ENCODE peak calls at places on chromosomes 11 and 22, in seven cellular contexts. One of them, this sample, is unnamed. For H4K20me1 and H3K9me3, the result is how much of the 10 kb centered on the place peaks cover.

GRCh38 chr22:30288414-30289125 is 735 bp downstream of the CASTOR1 start:
- DNase-seq in astrocyte: no peak
- DNase-seq in MM.1S: no peak
- DNase-seq in PC-9: no peak
- DNase-seq in mammary epithelial cell: no peak
- DNase-seq in neural progenitor cell: peak
- DNase-seq in HCT116: no peak
- DNase-seq in this sample: no peak

GRCh38 chr22:31199187-31199586 is 12.9 kb upstream of the LIMK2 start:
- DNase-seq in PC-9: no peak
- DNase-seq in MM.1S: no peak
- DNase-seq in HCT116: no peak
- DNase-seq in astrocyte: no peak
- DNase-seq in neural progenitor cell: no peak
- DNase-seq in mammary epithelial cell: no peak
- DNase-seq in this sample: no peak

GRCh38 chr11:65643971-65644370 is 6.1 kb downstream of the SIPA1 start:
- DNase-seq in MM.1S: no peak
- DNase-seq in PC-9: peak
- DNase-seq in mammary epithelial cell: peak
- DNase-seq in HCT116: no peak
- DNase-seq in neural progenitor cell: no peak
- DNase-seq in astrocyte: no peak
- DNase-seq in this sample: no peak

GRCh38 chr11:72705442-72706365 is 31.5 kb upstream of the PDE2A start:
- DNase-seq in PC-9: no peak
- DNase-seq in astrocyte: no peak
- DNase-seq in HCT116: no peak
- DNase-seq in MM.1S: no peak
- DNase-seq in neural progenitor cell: peak
- DNase-seq in mammary epithelial cell: no peak
- DNase-seq in this sample: no peak

GRCh38 chr11:65425971-65426838 is 3.6 kb downstream of the NEAT1 start:
- DNase-seq in PC-9: peak
- DNase-seq in HCT116: peak
- DNase-seq in neural progenitor cell: no peak
- DNase-seq in astrocyte: peak
- DNase-seq in MM.1S: peak
- DNase-seq in mammary epithelial cell: peak
- DNase-seq in this sample: peak

GRCh38 chr11:113119074-113119473 is 157.9 kb downstream of the NCAM1 start:
- DNase-seq in mammary epithelial cell: no peak
- DNase-seq in neural progenitor cell: no peak
- DNase-seq in astrocyte: no peak
- DNase-seq in HCT116: no peak
- DNase-seq in PC-9: no peak
- DNase-seq in MM.1S: no peak
- DNase-seq in this sample: peak

GRCh38 chr11:117072517-117073218 is 25.6 kb downstream of the SIK3 start:
- DNase-seq in astrocyte: peak
- DNase-seq in MM.1S: no peak
- DNase-seq in mammary epithelial cell: peak
- DNase-seq in HCT116: peak
- DNase-seq in PC-9: peak
- DNase-seq in neural progenitor cell: no peak
- DNase-seq in this sample: peak

GRCh38 chr11:124150684-124151083 is 32.5 kb upstream of the OR10D3 start:
- DNase-seq in neural progenitor cell: no peak
- DNase-seq in PC-9: no peak
- DNase-seq in astrocyte: no peak
- DNase-seq in HCT116: no peak
- DNase-seq in MM.1S: no peak
- DNase-seq in mammary epithelial cell: no peak
- DNase-seq in this sample: no peak

GRCh38 chr11:70415176-70415575 is 16.8 kb downstream of the CTTN start:
- DNase-seq in astrocyte: peak
- DNase-seq in neural progenitor cell: no peak
- DNase-seq in MM.1S: no peak
- DNase-seq in mammary epithelial cell: peak
- DNase-seq in HCT116: no peak
- DNase-seq in PC-9: no peak
- DNase-seq in this sample: peak

GRCh38 chr11:35276396-35276795 is 137.4 kb downstream of the CD44 start:
- DNase-seq in astrocyte: no peak
- DNase-seq in neural progenitor cell: no peak
- DNase-seq in MM.1S: peak
- DNase-seq in mammary epithelial cell: peak
- DNase-seq in PC-9: peak
- DNase-seq in HCT116: no peak
- DNase-seq in this sample: peak

GRCh38 chr22:46937185-46937584 is 174.7 kb downstream of the TBC1D22A start:
- DNase-seq in PC-9: no peak
- DNase-seq in astrocyte: no peak
- DNase-seq in neural progenitor cell: no peak
- DNase-seq in MM.1S: no peak
- DNase-seq in mammary epithelial cell: no peak
- DNase-seq in HCT116: no peak
- DNase-seq in this sample: no peak
- H4K20me1 ChIP-seq in PC-9: under half
- H4K20me1 ChIP-seq in astrocyte: under half
- H4K20me1 ChIP-seq in neural progenitor cell: under half
- H4K20me1 ChIP-seq in MM.1S: under half
- H4K20me1 ChIP-seq in mammary epithelial cell: under half
- H4K20me1 ChIP-seq in HCT116: under half
- H4K20me1 ChIP-seq in this sample: under half

DNA sequence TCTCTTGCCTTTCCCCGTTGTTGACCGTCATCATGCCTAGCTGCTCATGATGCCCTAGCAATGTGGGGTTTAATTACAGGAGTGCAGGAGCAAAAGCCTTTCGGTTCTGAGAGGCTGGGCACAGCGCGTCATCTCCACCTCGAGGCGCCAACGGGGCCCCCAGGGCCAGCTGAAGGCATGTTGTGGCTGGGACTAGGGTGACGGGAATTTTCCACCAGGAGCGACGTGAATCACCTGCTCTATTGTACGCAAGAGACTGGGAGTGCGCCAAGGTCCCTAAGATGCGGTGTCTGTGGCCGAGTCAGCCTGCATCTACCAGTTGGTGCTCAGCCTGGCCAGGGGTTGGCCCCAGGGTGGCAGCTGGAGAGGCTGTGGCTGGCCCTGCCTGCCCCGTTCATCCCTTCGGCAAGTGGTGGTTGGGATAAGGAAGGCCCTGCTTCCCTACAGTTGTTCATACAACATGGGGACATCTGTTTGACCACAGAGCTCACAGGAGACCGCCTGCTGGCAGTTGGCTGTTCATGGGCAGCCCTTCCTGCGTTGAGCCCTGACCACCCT is 1175.6 kb downstream of the BRD1 start:
- DNase-seq in MM.1S: no peak
- DNase-seq in mammary epithelial cell: no peak
- DNase-seq in neural progenitor cell: no peak
- DNase-seq in HCT116: no peak
- DNase-seq in PC-9: no peak
- DNase-seq in astrocyte: peak
- DNase-seq in this sample: no peak
- H3K9me3 ChIP-seq in MM.1S: under half
- H3K9me3 ChIP-seq in mammary epithelial cell: half or more
- H3K9me3 ChIP-seq in neural progenitor cell: under half
- H3K9me3 ChIP-seq in HCT116: under half
- H3K9me3 ChIP-seq in PC-9: under half
- H3K9me3 ChIP-seq in astrocyte: under half
- H3K9me3 ChIP-seq in this sample: under half

GRCh38 chr22:21076907-21077625 is 31.3 kb downstream of the LRRC74B start:
- DNase-seq in astrocyte: no peak
- DNase-seq in mammary epithelial cell: no peak
- DNase-seq in HCT116: no peak
- DNase-seq in MM.1S: no peak
- DNase-seq in neural progenitor cell: no peak
- DNase-seq in PC-9: no peak
- DNase-seq in this sample: no peak

GRCh38 chr22:21074092-21074715 is 28.5 kb downstream of the LRRC74B start:
- DNase-seq in PC-9: peak
- DNase-seq in mammary epithelial cell: peak
- DNase-seq in neural progenitor cell: no peak
- DNase-seq in HCT116: peak
- DNase-seq in MM.1S: no peak
- DNase-seq in astrocyte: peak
- DNase-seq in this sample: peak

GRCh38 chr22:21073482-21073881 is 27.7 kb downstream of the LRRC74B start:
- DNase-seq in astrocyte: no peak
- DNase-seq in PC-9: no peak
- DNase-seq in mammary epithelial cell: no peak
- DNase-seq in MM.1S: no peak
- DNase-seq in HCT116: no peak
- DNase-seq in neural progenitor cell: no peak
- DNase-seq in this sample: no peak

GRCh38 chr22:21077884-21078508 is 32.2 kb downstream of the LRRC74B start:
- DNase-seq in mammary epithelial cell: no peak
- DNase-seq in MM.1S: no peak
- DNase-seq in PC-9: no peak
- DNase-seq in astrocyte: no peak
- DNase-seq in neural progenitor cell: no peak
- DNase-seq in HCT116: no peak
- DNase-seq in this sample: no peak

GRCh38 chr22:21075516-21076138 is 29.9 kb downstream of the LRRC74B start:
- DNase-seq in PC-9: no peak
- DNase-seq in neural progenitor cell: no peak
- DNase-seq in MM.1S: no peak
- DNase-seq in HCT116: no peak
- DNase-seq in mammary epithelial cell: no peak
- DNase-seq in astrocyte: no peak
- DNase-seq in this sample: no peak
- TF ChIP-seq EZH2 in PC-9: no peak
- TF ChIP-seq EZH2 in neural progenitor cell: no peak
- TF ChIP-seq EZH2 in MM.1S: no peak
- TF ChIP-seq EZH2 in HCT116: no peak
- TF ChIP-seq EZH2 in mammary epithelial cell: no peak
- TF ChIP-seq EZH2 in astrocyte: no peak
- TF ChIP-seq EZH2 in this sample: no peak

GRCh38 chr11:119228535-119229302 is 22.6 kb downstream of the CBL start:
- DNase-seq in neural progenitor cell: no peak
- DNase-seq in MM.1S: no peak
- DNase-seq in PC-9: no peak
- DNase-seq in HCT116: no peak
- DNase-seq in astrocyte: no peak
- DNase-seq in mammary epithelial cell: no peak
- DNase-seq in this sample: no peak

GRCh38 chr11:119222308-119222707 is 16.2 kb downstream of the CBL start:
- DNase-seq in HCT116: no peak
- DNase-seq in PC-9: no peak
- DNase-seq in astrocyte: peak
- DNase-seq in MM.1S: no peak
- DNase-seq in neural progenitor cell: no peak
- DNase-seq in mammary epithelial cell: no peak
- DNase-seq in this sample: peak

GRCh38 chr11:119218141-119218878 is 12.2 kb downstream of the CBL start:
- DNase-seq in neural progenitor cell: no peak
- DNase-seq in astrocyte: peak
- DNase-seq in PC-9: peak
- DNase-seq in MM.1S: no peak
- DNase-seq in HCT116: peak
- DNase-seq in mammary epithelial cell: peak
- DNase-seq in this sample: peak

GRCh38 chr11:119223856-119224255 is 17.7 kb downstream of the CBL start:
- DNase-seq in astrocyte: peak
- DNase-seq in PC-9: no peak
- DNase-seq in neural progenitor cell: no peak
- DNase-seq in mammary epithelial cell: no peak
- DNase-seq in MM.1S: no peak
- DNase-seq in HCT116: no peak
- DNase-seq in this sample: peak

DNA sequence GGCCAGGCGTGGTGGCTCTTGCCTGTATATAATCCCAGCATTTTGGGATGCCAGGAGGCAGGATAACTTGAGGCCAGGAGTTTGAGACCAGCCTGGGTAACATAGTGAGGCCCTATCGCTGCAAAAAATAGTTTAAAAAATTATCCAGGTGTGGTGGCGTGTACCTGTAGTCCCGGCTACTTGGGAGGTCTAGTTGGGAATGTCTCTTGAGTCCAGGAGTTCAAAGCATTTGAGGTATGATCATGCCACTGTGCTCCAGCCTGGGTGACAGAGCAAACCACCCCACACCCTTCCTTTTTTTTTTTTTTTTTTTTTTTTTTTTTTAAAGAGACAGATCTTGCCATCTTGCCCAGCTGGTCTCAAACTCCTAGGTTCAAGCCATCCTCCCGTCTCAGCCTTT is 16.8 kb downstream of the CBL start:
- DNase-seq in neural progenitor cell: no peak
- DNase-seq in mammary epithelial cell: no peak
- DNase-seq in HCT116: no peak
- DNase-seq in astrocyte: no peak
- DNase-seq in MM.1S: no peak
- DNase-seq in PC-9: no peak
- DNase-seq in this sample: no peak
- H4K20me1 ChIP-seq in neural progenitor cell: under half
- H4K20me1 ChIP-seq in mammary epithelial cell: under half
- H4K20me1 ChIP-seq in HCT116: under half
- H4K20me1 ChIP-seq in astrocyte: half or more
- H4K20me1 ChIP-seq in MM.1S: under half
- H4K20me1 ChIP-seq in PC-9: under half
- H4K20me1 ChIP-seq in this sample: under half

DNA sequence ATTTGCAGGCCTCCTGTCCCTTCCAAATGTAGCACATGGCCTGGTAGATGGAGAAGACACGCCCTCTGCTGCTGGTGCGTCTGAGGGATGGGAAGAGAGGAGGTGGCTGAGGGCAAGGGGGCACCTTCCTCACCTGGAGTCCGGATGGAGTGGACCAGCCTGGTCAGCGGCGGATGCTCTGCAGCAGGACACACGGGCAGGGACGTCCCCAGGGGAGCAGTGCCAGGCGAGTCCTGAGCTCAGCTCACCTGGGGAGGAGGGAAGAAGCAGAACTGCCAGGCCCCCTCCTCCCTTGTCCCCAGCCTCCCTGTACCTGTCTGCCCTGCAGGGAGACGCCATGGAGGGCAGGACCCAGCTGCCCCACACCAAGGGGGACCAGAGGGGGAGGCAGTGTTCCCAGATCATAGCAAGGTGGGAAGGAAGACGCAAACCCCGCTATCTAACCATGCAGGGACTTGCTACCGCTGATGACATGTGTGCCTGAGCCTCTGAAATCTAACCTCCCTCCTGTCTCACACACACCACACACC is 1495.9 kb downstream of the BRD1 start:
- DNase-seq in MM.1S: no peak
- DNase-seq in HCT116: no peak
- DNase-seq in PC-9: no peak
- DNase-seq in mammary epithelial cell: no peak
- DNase-seq in astrocyte: no peak
- DNase-seq in neural progenitor cell: no peak
- DNase-seq in this sample: no peak
- H3K9me3 ChIP-seq in MM.1S: under half
- H3K9me3 ChIP-seq in HCT116: under half
- H3K9me3 ChIP-seq in PC-9: under half
- H3K9me3 ChIP-seq in mammary epithelial cell: half or more
- H3K9me3 ChIP-seq in astrocyte: under half
- H3K9me3 ChIP-seq in neural progenitor cell: under half
- H3K9me3 ChIP-seq in this sample: under half

This sample was measured in GM23248.